ENCODE peak calls at places on chromosomes 3 and 15, in seven cellular contexts. Q is prostate gland, J is tibial nerve, D is right lobe of liver, V is sigmoid colon, I is uterus, C is transverse colon. O is an unnamed sample.

GRCh38 chr3:71389911-71390573 is 193.5 kb downstream of the FOXP1 start:
- DNase-seq in I (no peak), J (peak), V (peak), C (peak), D (peak), Q (peak), O (no peak)

GRCh38 chr3:169241928-169242751 is 421.4 kb downstream of the MECOM start:
- DNase-seq in V (peak), Q (no peak), I (no peak), C (no peak), J (no peak), D (no peak), O (no peak)

GRCh38 chr15:45581919-45582318 is 5.3 kb upstream of the BLOC1S6 start:
- DNase-seq in I (no peak), C (no peak), D (no peak), J (no peak), Q (no peak), V (no peak), O (no peak)

GRCh38 chr3:15983232-15983631 is 185.5 kb upstream of the ANKRD28 start:
- DNase-seq in I (no peak), C (no peak), V (no peak), J (no peak), D (no peak), Q (no peak), O (peak)

GRCh38 chr3:89108154-89108553 is 733 bp downstream of the EPHA3 start:
- DNase-seq in I (no peak), C (no peak), V (no peak), D (no peak), Q (no peak), J (no peak), O (no peak)

GRCh38 chr3:159626598-159626997 is 362.0 kb upstream of the IL12A start:
- DNase-seq in V (no peak), C (no peak), I (no peak), J (no peak), D (no peak), Q (no peak), O (no peak)

GRCh38 chr3:133841196-133841595 is 35.6 kb downstream of the SRPRB start:
- DNase-seq in I (no peak), D (no peak), C (no peak), V (peak), Q (no peak), J (no peak), O (no peak)

GRCh38 chr3:28139967-28140634 is 101.3 kb upstream of the CMC1 start:
- DNase-seq in V (no peak), I (no peak), Q (no peak), D (no peak), C (no peak), J (no peak), O (no peak)

GRCh38 chr15:32029409-32029861 is 880 bp upstream of the CHRNA7 start:
- DNase-seq in D (no peak), V (no peak), C (peak), Q (no peak), I (no peak), J (no peak), O (no peak)

GRCh38 chr15:29324746-29325145 is 55.1 kb upstream of the NSMCE3 start:
- DNase-seq in D (no peak), J (no peak), C (no peak), V (no peak), I (no peak), Q (no peak), O (no peak)

GRCh38 chr15:90872481-90873184 is 4.2 kb downstream of the FURIN start:
- DNase-seq in C (no peak), I (no peak), Q (no peak), J (no peak), V (no peak), D (no peak), O (no peak)

GRCh38 chr3:113514265-113514769 is 639 bp downstream of the SPICE1 start:
- DNase-seq in C (no peak), J (no peak), D (no peak), V (no peak), I (no peak), Q (no peak), O (no peak)

GRCh38 chr3:106485202-106485601 is 616.4 kb upstream of the CBLB start:
- DNase-seq in Q (no peak), C (no peak), D (no peak), J (no peak), I (no peak), V (no peak), O (no peak)

GRCh38 chr15:30649952-30650929 is 24.3 kb downstream of the ARHGAP11B start:
- DNase-seq in V (no peak), J (no peak), I (no peak), C (no peak), Q (no peak), D (no peak), O (no peak)

GRCh38 chr15:38414351-38414750 is 39.6 kb upstream of the FAM98B start:
- DNase-seq in D (no peak), C (peak), I (peak), Q (no peak), J (peak), V (peak), O (no peak)

GRCh38 chr15:39642011-39642640 is 61.2 kb downstream of the THBS1 start:
- DNase-seq in V (no peak), D (no peak), J (no peak), Q (no peak), I (no peak), C (no peak), O (no peak)

GRCh38 chr15:73683257-73683623 is 943 bp upstream of the CD276 start:
- DNase-seq in V (no peak), J (no peak), Q (no peak), D (no peak), C (no peak), I (no peak), O (no peak)

GRCh38 chr3:37852097-37852496 is 9.6 kb upstream of the CTDSPL start:
- DNase-seq in C (no peak), V (no peak), Q (no peak), D (no peak), J (no peak), I (no peak), O (no peak)

GRCh38 chr15:101466188-101466587 is 23.3 kb downstream of the PCSK6 start:
- DNase-seq in J (no peak), D (no peak), C (no peak), Q (no peak), V (no peak), I (no peak), O (no peak)

GRCh38 chr3:153757839-153758238 is 363.4 kb upstream of the ARHGEF26 start:
- DNase-seq in V (no peak), J (no peak), C (no peak), D (no peak), I (no peak), Q (no peak), O (no peak)

GRCh38 chr3:160372780-160373179 is 26.2 kb downstream of the IFT80 start:
- DNase-seq in V (no peak), I (no peak), J (no peak), C (no peak), Q (no peak), D (no peak), O (no peak)

GRCh38 chr3:170865209-170866094 is 4.5 kb downstream of the RPL22L1 start:
- DNase-seq in V (no peak), I (no peak), C (no peak), Q (no peak), J (no peak), D (no peak), O (no peak)

GRCh38 chr3:30915782-30916181 is 21.3 kb upstream of the GADL1 start:
- DNase-seq in I (no peak), D (no peak), J (no peak), V (no peak), Q (no peak), C (no peak), O (no peak)

GRCh38 chr15:61500951-61501350 is 271.8 kb upstream of the RORA start:
- DNase-seq in J (no peak), C (no peak), Q (no peak), I (no peak), V (no peak), D (no peak), O (no peak)

GRCh38 chr3:181493423-181493822 is 218.3 kb upstream of the SOX2 start:
- DNase-seq in I (no peak), D (no peak), V (no peak), Q (no peak), J (no peak), C (no peak), O (no peak)

GRCh38 chr15:67193223-67194009 is 61.0 kb downstream of the AAGAB start:
- DNase-seq in D (no peak), Q (peak), V (peak), C (no peak), J (no peak), I (peak), O (no peak)

GRCh38 chr15:52218816-52219215 is 27.6 kb upstream of the GNB5 start:
- DNase-seq in V (no peak), D (no peak), J (no peak), Q (no peak), I (no peak), C (no peak), O (peak)

GRCh38 chr15:80325206-80325605 is 73.2 kb upstream of the CTXND1 start:
- DNase-seq in D (no peak), I (no peak), Q (no peak), J (no peak), C (no peak), V (no peak), O (no peak)

GRCh38 chr15:80916056-80916455 is 73.6 kb downstream of the MESD start:
- DNase-seq in C (no peak), V (no peak), D (no peak), I (no peak), Q (no peak), J (no peak), O (no peak)

GRCh38 chr3:10309736-10310135 is 11.2 kb downstream of the SEC13 start:
- DNase-seq in J (no peak), C (no peak), Q (no peak), D (no peak), I (no peak), V (no peak), O (no peak)

GRCh38 chr3:125032683-125033082 is 23.1 kb downstream of the HEG1 start:
- DNase-seq in C (no peak), Q (no peak), J (no peak), D (no peak), I (no peak), V (no peak), O (no peak)

GRCh38 chr3:126567696-126568438 is 9.1 kb upstream of the C3orf22 start:
- DNase-seq in V (no peak), D (no peak), J (no peak), C (no peak), Q (no peak), I (no peak), O (no peak)

GRCh38 chr15:77803487-77803886 is 170.8 kb upstream of the LINGO1 start:
- DNase-seq in I (no peak), C (no peak), V (no peak), Q (no peak), J (no peak), D (no peak), O (no peak)

GRCh38 chr3:25576836-25577454 is 87.8 kb downstream of the TOP2B start:
- DNase-seq in J (no peak), C (no peak), V (no peak), I (no peak), D (no peak), Q (no peak), O (no peak)
- TF ChIP-seq CTCF in J (no peak), C (no peak), V (no peak), I (no peak), D (no peak), Q (no peak), O (no peak)

DNA sequence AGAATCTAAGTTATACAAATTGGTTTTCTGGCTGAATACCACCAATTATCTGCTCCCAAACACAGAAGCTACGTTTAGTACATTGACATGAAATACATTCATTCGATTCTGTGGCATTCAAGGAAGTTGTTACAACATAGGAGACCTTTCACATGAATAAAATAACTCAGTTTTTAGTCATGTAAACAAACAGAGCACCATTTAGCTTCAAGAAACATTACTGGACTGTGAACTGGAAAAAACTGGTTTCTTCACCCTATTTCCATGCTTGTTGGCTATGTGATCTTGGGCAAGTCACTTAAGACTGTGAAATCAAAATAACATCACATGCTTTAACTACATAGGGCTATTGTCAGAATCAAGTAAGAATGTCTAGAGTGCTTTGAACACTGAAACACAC is 46.2 kb downstream of the NRG4 start:
- DNase-seq in I (no peak), C (no peak), D (no peak), Q (no peak), J (no peak), V (no peak), O (no peak)
- TF ChIP-seq POLR2A in I (no peak), C (no peak), D (no peak), Q (no peak), J (no peak), V (no peak), O (no peak)

DNA sequence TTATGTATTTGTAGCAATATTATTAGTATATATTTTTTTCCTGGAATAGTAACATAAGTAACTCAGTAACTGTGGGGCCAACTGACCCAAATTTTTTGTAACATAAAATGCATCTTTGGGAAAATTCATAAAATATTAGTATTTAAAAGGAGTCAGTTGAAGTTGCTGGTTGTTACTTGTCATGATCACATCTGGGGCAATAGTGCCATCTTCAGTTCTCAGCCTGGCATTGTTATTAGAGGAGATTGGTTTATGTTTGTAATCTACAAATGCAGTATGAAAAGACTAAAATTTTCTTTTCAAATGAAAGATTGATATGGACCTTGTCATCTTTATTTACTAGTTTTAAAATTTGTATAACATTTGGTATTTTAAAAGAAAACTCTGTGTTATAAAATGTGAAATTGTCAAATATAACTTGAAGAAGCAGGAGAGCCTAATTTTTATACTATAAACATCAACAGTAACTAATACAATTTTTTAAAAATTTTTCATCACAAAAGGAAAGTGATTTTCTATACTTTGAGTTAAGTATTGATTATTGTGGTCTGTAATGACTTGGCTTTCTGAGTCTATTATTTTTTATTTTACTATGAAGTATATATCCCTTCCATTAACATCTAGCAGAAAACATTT is 38.8 kb upstream of the MLF1 start:
- DNase-seq in D (no peak), I (no peak), V (no peak), J (peak), Q (no peak), C (no peak), O (no peak)
- TF ChIP-seq CTCF in D (peak), I (peak), V (peak), J (peak), Q (peak), C (no peak), O (no peak)

GRCh38 chr3:129313983-129314756 is 35.5 kb downstream of the HMCES start:
- DNase-seq in D (no peak), Q (no peak), I (no peak), C (peak), J (peak), V (no peak), O (no peak)
- TF ChIP-seq POLR2A in D (peak), Q (no peak), I (no peak), C (peak), J (no peak), V (no peak), O (no peak)

DNA sequence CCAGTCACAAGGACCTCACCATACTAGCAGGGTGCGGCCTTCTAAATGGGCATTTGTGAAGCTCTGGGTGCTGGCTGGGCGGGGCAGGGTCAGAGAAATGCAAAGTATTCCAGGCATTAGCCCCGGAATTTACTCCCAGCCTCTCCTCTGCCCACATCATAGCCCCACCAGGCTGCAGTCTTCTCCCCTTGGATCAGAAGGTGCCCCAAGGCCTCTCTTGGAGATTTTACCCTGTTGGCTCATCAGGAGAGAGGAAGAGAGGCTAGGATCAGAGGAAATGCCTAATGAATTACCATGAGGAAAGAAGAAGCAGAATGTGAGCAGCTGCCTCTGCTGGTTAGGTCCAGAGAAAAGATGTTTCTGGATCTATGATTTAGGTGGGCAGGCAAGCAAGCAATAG is 65.7 kb downstream of the BDH1 start:
- DNase-seq in I (no peak), C (no peak), D (no peak), Q (no peak), V (no peak), J (no peak), O (no peak)
- TF ChIP-seq CTCF in I (no peak), C (no peak), D (no peak), Q (no peak), V (no peak), J (no peak), O (no peak)

DNA sequence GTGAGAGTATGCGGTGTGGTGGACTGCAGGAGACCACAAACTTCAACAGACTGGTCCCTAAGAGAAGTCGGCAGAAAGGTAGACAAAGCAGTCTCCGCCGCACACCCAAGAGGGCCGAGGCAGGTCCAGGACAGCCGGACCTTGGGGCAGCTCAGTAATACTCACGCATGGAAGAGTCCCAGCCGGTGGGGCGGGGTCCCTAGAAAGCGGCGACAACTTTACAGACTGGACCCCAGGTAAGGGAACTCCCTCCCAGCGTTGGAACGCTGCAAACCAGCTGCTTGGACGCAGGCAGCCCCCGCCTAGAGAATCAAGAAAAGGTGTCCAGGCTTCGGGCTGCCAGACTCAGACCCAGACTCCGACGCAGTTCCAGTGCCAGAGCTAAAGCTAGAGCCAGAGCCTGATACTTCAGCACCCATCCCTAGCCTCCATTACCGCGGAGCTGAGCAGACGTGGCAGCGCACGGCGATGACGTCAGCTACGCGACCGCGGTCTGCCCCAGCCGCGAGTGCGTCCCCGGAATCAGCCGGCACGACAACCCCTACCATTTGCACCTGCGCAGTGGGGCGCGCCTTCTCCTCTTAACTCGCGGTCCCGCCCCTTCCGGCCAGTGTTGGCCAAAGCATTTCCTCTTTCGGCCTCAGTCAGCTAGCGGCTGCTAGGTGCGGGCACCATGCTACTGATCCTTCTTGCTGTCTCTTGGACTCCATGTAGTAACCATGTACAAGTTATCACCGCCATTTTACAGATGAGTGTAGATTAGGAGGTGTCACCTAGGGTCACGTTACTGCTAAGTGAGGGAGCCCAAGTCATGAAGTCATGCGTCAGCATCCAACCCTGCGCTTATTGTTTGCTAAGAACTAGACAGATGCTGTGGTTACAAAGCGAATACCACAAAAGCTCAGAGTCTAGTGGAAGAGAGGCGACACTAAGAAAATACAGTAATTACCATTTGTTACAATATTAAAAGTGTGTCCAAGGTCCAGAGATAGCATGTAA is at the start of gene TMEM39A:
- DNase-seq in C (peak), Q (peak), D (peak), J (peak), I (peak), V (peak), O (peak)
- TF ChIP-seq POLR2A in C (peak), Q (peak), D (peak), J (peak), I (peak), V (peak), O (no peak)

DNA sequence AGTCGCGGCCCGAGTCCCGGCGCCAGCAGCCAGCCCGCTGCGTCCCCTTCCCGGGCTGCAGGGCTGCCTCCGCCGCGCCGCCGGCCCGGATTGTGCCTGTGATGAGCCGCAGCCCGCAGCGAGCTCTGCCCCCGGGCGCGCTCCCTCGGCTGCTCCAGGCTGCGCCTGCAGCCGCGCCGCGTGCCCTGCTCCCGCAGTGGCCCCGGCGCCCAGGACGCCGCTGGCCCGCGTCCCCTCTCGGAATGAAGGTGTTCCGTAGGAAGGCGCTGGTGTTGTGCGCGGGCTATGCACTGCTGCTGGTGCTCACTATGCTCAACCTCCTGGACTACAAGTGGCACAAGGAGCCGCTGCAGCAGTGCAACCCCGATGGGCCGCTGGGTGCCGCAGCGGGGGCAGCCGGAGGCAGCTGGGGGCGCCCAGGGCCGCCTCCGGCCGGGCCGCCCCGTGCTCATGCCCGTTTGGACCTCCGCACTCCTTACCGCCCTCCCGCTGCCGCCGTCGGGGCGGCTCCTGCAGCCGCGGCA is 1.2 kb downstream of the CHST2 start:
- DNase-seq in I (no peak), D (no peak), J (no peak), Q (no peak), C (peak), V (no peak), O (no peak)
- TF ChIP-seq CTCF in I (no peak), D (no peak), J (peak), Q (no peak), C (no peak), V (no peak), O (no peak)

GRCh38 chr3:63947594-63947993 is 35.4 kb upstream of the SCAANT1 start:
- DNase-seq in V (no peak), Q (no peak), J (no peak), C (no peak), I (no peak), D (no peak), O (no peak)

GRCh38 chr3:63942513-63942912 is 30.3 kb upstream of the SCAANT1 start:
- DNase-seq in J (no peak), I (no peak), Q (no peak), C (no peak), D (no peak), V (no peak), O (no peak)

GRCh38 chr3:63943678-63944077 is 31.5 kb upstream of the SCAANT1 start:
- DNase-seq in Q (no peak), C (no peak), D (no peak), V (no peak), I (no peak), J (no peak), O (no peak)

GRCh38 chr3:63946753-63947152 is 34.6 kb upstream of the SCAANT1 start:
- DNase-seq in Q (no peak), J (no peak), I (no peak), D (no peak), C (no peak), V (no peak), O (no peak)

GRCh38 chr3:63945558-63946096 is 33.4 kb upstream of the SCAANT1 start:
- DNase-seq in V (no peak), I (no peak), C (no peak), D (no peak), J (no peak), Q (no peak), O (no peak)
- TF ChIP-seq POLR2A in V (no peak), I (no peak), C (no peak), D (no peak), J (no peak), Q (no peak), O (no peak)

O was measured in lower leg skin.